ENCODE peak calls at places on chromosomes 12 and 14, in ten cellular contexts. I, Y, S, Q, B, T, G, M, N and L are unnamed samples.

GRCh38 chr14:71803539-71804260 is 128.5 kb upstream of the RGS6 start:
- DNase-seq in I (no peak), Y (no peak), S (peak; percentile 78), Q (no peak), B (no peak), T (peak; percentile 46), G (peak; percentile 30), M (no peak), N (peak; percentile 68), L (no peak)

GRCh38 chr14:53571990-53572389 is 384.6 kb downstream of the BMP4 start:
- DNase-seq in I (peak; percentile 65), Y (peak; percentile 10), S (no peak), Q (no peak), B (no peak), T (no peak), G (peak; percentile 10), M (no peak), N (no peak), L (no peak)

GRCh38 chr12:122021193-122021821 is 377 bp upstream of the BCL7A start:
- DNase-seq in I (peak; percentile 50), Y (peak; percentile 56), S (peak; percentile 39), Q (no peak), B (no peak), T (peak; percentile 45), G (no peak), M (no peak), N (peak; percentile 21), L (no peak)

GRCh38 chr12:67909091-67909531 is 80.1 kb upstream of the IFNG-AS1 start:
- DNase-seq in I (no peak), Y (no peak), S (peak; percentile 76), Q (no peak), B (no peak), T (peak; percentile 91), G (peak; percentile 23), M (no peak), N (peak; percentile 23), L (no peak)

GRCh38 chr12:122837306-122838265 is 2.3 kb downstream of the HIP1R start:
- DNase-seq in I (peak; percentile 31), Y (no peak), S (no peak), Q (no peak), B (no peak), T (no peak), G (no peak), M (peak; percentile 58), N (peak; percentile 51), L (no peak)

GRCh38 chr14:22886500-22887259 is 3.7 kb downstream of the REM2 start:
- DNase-seq in I (peak; percentile 90), Y (peak; percentile 64), S (peak; percentile 57), Q (peak; percentile 92), B (peak; percentile 46), T (peak; percentile 78), G (no peak), M (no peak), N (peak; percentile 81), L (no peak)

GRCh38 chr14:44941591-44941990 is 20.2 kb downstream of the KLHL28 start:
- DNase-seq in I (no peak), Y (no peak), S (no peak), Q (no peak), B (no peak), T (peak; percentile 32), G (no peak), M (no peak), N (no peak), L (no peak)

GRCh38 chr12:43238281-43238680 is 313.7 kb downstream of the ADAMTS20 start:
- DNase-seq in I (no peak), Y (no peak), S (peak; percentile 11), Q (no peak), B (no peak), T (no peak), G (no peak), M (no peak), N (no peak), L (no peak)

GRCh38 chr14:23182372-23183014 is 967 bp downstream of the SLC7A8 start:
- DNase-seq in I (peak; percentile 89), Y (no peak), S (peak; percentile 26), Q (no peak), B (no peak), T (no peak), G (no peak), M (no peak), N (peak; percentile 59), L (no peak)

GRCh38 chr12:113242018-113242418 is 20.8 kb downstream of the TPCN1 start:
- DNase-seq in I (no peak), Y (no peak), S (peak; percentile 92), Q (no peak), B (no peak), T (no peak), G (no peak), M (no peak), N (no peak), L (no peak)

GRCh38 chr12:87982208-87982607 is 47.0 kb downstream of the C12orf50 start:
- DNase-seq in I (no peak), Y (no peak), S (peak; percentile 2), Q (no peak), B (no peak), T (peak; percentile 8), G (peak; percentile 27), M (no peak), N (no peak), L (no peak)

GRCh38 chr12:124296295-124296915 is 1.5 kb downstream of the RFLNA start:
- DNase-seq in I (peak; percentile 27), Y (no peak), S (peak; percentile 66), Q (no peak), B (no peak), T (no peak), G (no peak), M (no peak), N (peak; percentile 77), L (no peak)

GRCh38 chr14:101350021-101350420 is 211.3 kb upstream of the DIO3 start:
- DNase-seq in I (no peak), Y (no peak), S (no peak), Q (no peak), B (no peak), T (no peak), G (no peak), M (no peak), N (no peak), L (no peak)